ENCODE peak calls at places on chromosomes 5 and 9, in ten cellular contexts. U is OCI-LY7; B is small intestine; S is ovary; F is neural progenitor cell; J is tibial artery; N is hepatocyte; T is CD4-positive, alpha-beta T cell; Y is left lung; V is body of pancreas. O is an unnamed sample. For H3K9me3, the result is how much of the 10 kb centered on the place peaks cover.

GRCh38 chr9:33785914-33786313 is 9.4 kb upstream of the PRSS3 start:
- DNase-seq in U (peak), B (no peak), S (no peak), F (peak), J (no peak), N (no peak), T (no peak), Y (no peak), V (peak), O (no peak)

GRCh38 chr9:136572003-136572595 is 26.3 kb upstream of the NOTCH1 start:
- DNase-seq in U (no peak), B (no peak), S (no peak), F (peak), J (no peak), N (peak), T (no peak), Y (no peak), V (no peak), O (no peak)

GRCh38 chr9:18507151-18507550 is 33.2 kb downstream of the ADAMTSL1 start:
- DNase-seq in U (no peak), B (no peak), S (no peak), F (no peak), J (no peak), N (no peak), T (no peak), Y (no peak), V (no peak), O (no peak)

GRCh38 chr9:111961011-111961410 is 64.4 kb downstream of the UGCG start:
- DNase-seq in U (no peak), B (no peak), S (no peak), F (no peak), J (no peak), N (no peak), T (no peak), Y (no peak), V (no peak), O (no peak)

GRCh38 chr5:57720656-57721055 is 238.0 kb upstream of the ACTBL2 start:
- DNase-seq in U (no peak), B (no peak), S (no peak), F (no peak), J (no peak), N (no peak), T (no peak), Y (no peak), V (no peak), O (no peak)

GRCh38 chr5:35091734-35092133 is 44.0 kb upstream of the AGXT2 start:
- DNase-seq in U (no peak), B (no peak), S (no peak), F (no peak), J (no peak), N (no peak), T (no peak), Y (no peak), V (no peak), O (no peak)

GRCh38 chr5:6837519-6838110 is 124.4 kb downstream of the TENT4A start:
- DNase-seq in U (peak), B (peak), S (no peak), F (no peak), J (no peak), N (no peak), T (no peak), Y (no peak), V (no peak), O (no peak)

GRCh38 chr5:175655411-175655810 is 2.5 kb upstream of the HRH2 start:
- DNase-seq in U (no peak), B (no peak), S (no peak), F (no peak), J (no peak), N (no peak), T (no peak), Y (no peak), V (no peak), O (no peak)

GRCh38 chr5:1087428-1087827 is 24.4 kb downstream of the SLC12A7 start:
- DNase-seq in U (no peak), B (no peak), S (no peak), F (no peak), J (no peak), N (no peak), T (no peak), Y (no peak), V (no peak), O (no peak)

GRCh38 chr9:16282216-16282615 is 588.3 kb downstream of the BNC2 start:
- DNase-seq in U (no peak), B (no peak), S (no peak), F (no peak), J (no peak), N (peak), T (no peak), Y (no peak), V (no peak), O (no peak)

GRCh38 chr9:21030389-21031035 is 928 bp downstream of the HACD4 start:
- DNase-seq in U (no peak), B (peak), S (no peak), F (no peak), J (no peak), N (peak), T (no peak), Y (no peak), V (no peak), O (no peak)

GRCh38 chr9:21695874-21696341 is 106.5 kb upstream of the MTAP start:
- DNase-seq in U (no peak), B (no peak), S (no peak), F (no peak), J (no peak), N (no peak), T (no peak), Y (no peak), V (no peak), O (no peak)

GRCh38 chr9:98453589-98454311 is 198.3 kb upstream of the TBC1D2 start:
- DNase-seq in U (no peak), B (no peak), S (no peak), F (no peak), J (no peak), N (no peak), T (no peak), Y (no peak), V (no peak), O (no peak)

GRCh38 chr9:127754099-127754760 is 19.1 kb upstream of the TOR2A start:
- DNase-seq in U (no peak), B (no peak), S (no peak), F (peak), J (no peak), N (no peak), T (no peak), Y (no peak), V (no peak), O (no peak)

GRCh38 chr5:53161876-53162275 is 52.3 kb upstream of the MOCS2 start:
- DNase-seq in U (no peak), B (no peak), S (no peak), F (no peak), J (no peak), N (no peak), T (no peak), Y (no peak), V (no peak), O (no peak)

GRCh38 chr9:97411789-97412627 is at the start of gene TDRD7:
- DNase-seq in U (peak), B (peak), S (peak), F (peak), J (peak), N (peak), T (peak), Y (peak), V (peak), O (peak)

GRCh38 chr5:130400091-130400490 is 495.8 kb downstream of the CHSY3 start:
- DNase-seq in U (no peak), B (no peak), S (no peak), F (no peak), J (no peak), N (peak), T (no peak), Y (no peak), V (no peak), O (no peak)

GRCh38 chr9:29285818-29286217 is 1712.5 kb upstream of the C9orf72 start:
- DNase-seq in U (no peak), B (no peak), S (no peak), F (peak), J (no peak), N (no peak), T (no peak), Y (no peak), V (no peak), O (no peak)

GRCh38 chr5:93915142-93915553 is 173.7 kb upstream of the POU5F2 start:
- DNase-seq in U (peak), B (peak), S (no peak), F (peak), J (no peak), N (peak), T (no peak), Y (no peak), V (no peak), O (no peak)

GRCh38 chr5:179253730-179254129 is 91.5 kb downstream of the ADAMTS2 start:
- DNase-seq in U (no peak), B (no peak), S (peak), F (no peak), J (no peak), N (no peak), T (no peak), Y (peak), V (no peak), O (no peak)

GRCh38 chr5:7856855-7857254 is 5.9 kb upstream of the CFAP90 start:
- DNase-seq in U (peak), B (peak), S (no peak), F (peak), J (no peak), N (peak), T (peak), Y (no peak), V (peak), O (no peak)

GRCh38 chr9:121210536-121210935 is 8.9 kb upstream of the RAB14 start:
- DNase-seq in U (no peak), B (no peak), S (no peak), F (no peak), J (no peak), N (no peak), T (no peak), Y (no peak), V (no peak), O (no peak)

GRCh38 chr5:96338624-96339023 is 94.4 kb downstream of the PCSK1 start:
- DNase-seq in U (no peak), B (peak), S (peak), F (no peak), J (peak), N (peak), T (no peak), Y (no peak), V (peak), O (no peak)

GRCh38 chr5:172881691-172882370 is 47.8 kb downstream of the ERGIC1 start:
- DNase-seq in U (no peak), B (no peak), S (no peak), F (no peak), J (peak), N (no peak), T (no peak), Y (peak), V (no peak), O (no peak)

GRCh38 chr5:4549351-4549750 is 590.8 kb upstream of the ADAMTS16 start:
- DNase-seq in U (no peak), B (no peak), S (no peak), F (peak), J (no peak), N (no peak), T (no peak), Y (no peak), V (no peak), O (no peak)
- H3K9me3 ChIP-seq in U (under half), B (under half), S (under half), F (under half), J (under half), N (under half), T (under half), Y (under half), V (under half), O (under half)

GRCh38 chr5:80069251-80069650 is 34.1 kb downstream of the THBS4 start:
- DNase-seq in U (no peak), B (no peak), S (no peak), F (no peak), J (no peak), N (no peak), T (no peak), Y (no peak), V (no peak), O (no peak)
- H3K27ac ChIP-seq in U (no peak), B (no peak), S (peak), F (no peak), J (no peak), N (no peak), T (no peak), Y (peak), V (no peak), O (no peak)

DNA sequence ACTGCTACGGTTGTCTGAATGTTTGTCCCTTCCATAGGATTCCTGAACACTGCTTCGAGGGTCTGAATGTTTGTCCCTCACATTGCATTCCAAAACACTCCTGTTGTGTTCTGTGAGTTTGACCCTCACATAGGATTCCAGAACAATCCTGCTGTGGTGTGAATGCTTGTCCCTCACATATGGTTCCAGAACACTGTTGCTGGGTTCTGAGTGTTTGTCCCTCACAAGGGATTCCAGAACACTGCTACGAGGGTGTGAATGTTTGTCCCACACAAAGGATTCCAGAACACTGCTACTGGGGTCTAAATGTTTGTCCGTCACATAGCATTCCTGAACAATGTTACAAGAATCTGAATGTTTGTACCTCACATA is 201.2 kb downstream of the FOXD4L6 start:
- DNase-seq in U (no peak), B (no peak), S (no peak), F (no peak), J (no peak), N (no peak), T (no peak), Y (no peak), V (no peak), O (no peak)
- H3K9me3 ChIP-seq in U (under half), B (under half), S (under half), F (under half), J (half or more), N (half or more), T (half or more), Y (under half), V (half or more), O (under half)

DNA sequence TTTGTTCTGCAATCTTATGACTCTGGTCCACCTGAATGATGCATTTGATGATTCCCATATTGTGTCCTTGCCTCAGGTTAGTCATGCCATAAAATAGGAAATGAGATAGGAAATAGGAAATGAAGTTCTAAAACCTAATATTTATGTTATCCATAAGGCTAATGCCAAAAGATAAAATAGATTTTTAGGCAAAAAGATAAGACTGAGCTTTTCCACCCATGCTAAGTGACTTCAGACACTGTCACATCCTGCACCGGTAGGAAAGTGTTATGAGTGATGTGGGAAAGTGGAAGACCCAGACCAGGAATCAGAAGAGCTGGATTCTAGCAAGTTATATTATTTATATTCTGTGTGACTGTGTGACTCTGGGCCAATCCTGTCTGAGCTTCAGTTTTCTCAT is 600.8 kb upstream of the DMAC1 start:
- DNase-seq in U (no peak), B (no peak), S (no peak), F (no peak), J (no peak), N (no peak), T (no peak), Y (no peak), V (no peak), O (no peak)
- H3K27ac ChIP-seq in U (no peak), B (no peak), S (no peak), F (no peak), J (no peak), N (no peak), T (no peak), Y (no peak), V (no peak), O (no peak)

GRCh38 chr5:54965806-54966205 is 19.6 kb downstream of the ESM1 start:
- DNase-seq in U (no peak), B (no peak), S (no peak), F (no peak), J (no peak), N (no peak), T (no peak), Y (no peak), V (no peak), O (no peak)
- H3K9me3 ChIP-seq in U (under half), B (under half), S (under half), F (under half), J (under half), N (under half), T (under half), Y (under half), V (under half), O (under half)

DNA sequence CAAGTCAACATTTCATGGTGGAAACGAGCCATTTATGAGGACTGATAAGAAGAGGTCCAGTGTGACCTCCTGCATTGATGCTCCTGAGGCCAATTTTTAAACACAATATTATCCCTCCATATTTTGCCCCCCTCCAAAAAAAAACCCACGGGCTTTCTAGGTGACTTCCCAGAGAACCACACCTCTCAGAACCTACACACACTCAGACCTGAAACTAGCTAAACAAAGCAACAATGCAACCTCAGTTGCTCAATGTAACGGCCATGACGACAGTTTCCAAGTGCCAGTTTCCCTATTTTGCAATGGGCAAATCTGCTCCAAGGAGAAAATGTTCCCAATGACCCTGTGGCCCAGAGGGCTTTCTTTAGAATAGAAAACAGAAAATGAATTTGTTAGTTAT is 3.5 kb downstream of the NRG2 start:
- DNase-seq in U (no peak), B (no peak), S (no peak), F (no peak), J (peak), N (no peak), T (no peak), Y (no peak), V (peak), O (no peak)
- H3K27ac ChIP-seq in U (no peak), B (no peak), S (no peak), F (no peak), J (peak), N (no peak), T (no peak), Y (no peak), V (peak), O (no peak)

O was measured in CD8-positive, alpha-beta memory T cell.